ENCODE peak calls at places on chromosome 6, in four cellular contexts. M is pancreas; P is activated CD4-positive, alpha-beta T cell treated with anti-CD3 and anti-CD28 coated beads for 36 hours; B is Right ventricle myocardium superior. H is an unnamed sample.

GRCh38 chr6:150813993-150814359 is 51.5 kb upstream of the MTHFD1L start:
- ATAC-seq in M (peak), P (peak), B (no peak), H (peak)

GRCh38 chr6:109892451-109893435 is 85.4 kb upstream of the GPR6 start:
- ATAC-seq in M (peak), P (no peak), B (no peak), H (no peak)

GRCh38 chr6:139295906-139296305 is 4.1 kb upstream of the TXLNB start:
- ATAC-seq in M (peak), P (no peak), B (no peak), H (peak)

GRCh38 chr6:55669133-55669532 is 90.1 kb upstream of the HMGCLL1 start:
- ATAC-seq in M (no peak), P (no peak), B (peak), H (no peak)

GRCh38 chr6:20191951-20192350 is 20.3 kb downstream of the MBOAT1 start:
- ATAC-seq in M (peak), P (no peak), B (no peak), H (no peak)

GRCh38 chr6:83853178-83853967 is at the start of gene RIPPLY2:
- ATAC-seq in M (peak), P (peak), B (peak), H (peak)

GRCh38 chr6:111761783-111762312 is 111.4 kb downstream of the FYN start:
- ATAC-seq in M (no peak), P (no peak), B (no peak), H (peak)

GRCh38 chr6:34596798-34597197 is 40.7 kb upstream of the SPDEF start:
- ATAC-seq in M (no peak), P (no peak), B (no peak), H (no peak)

GRCh38 chr6:116611020-116611419 is 5.3 kb upstream of the RSPH4A start:
- ATAC-seq in M (no peak), P (no peak), B (no peak), H (no peak)

GRCh38 chr6:111722220-111722731 is 116.6 kb upstream of the TRAF3IP2 start:
- ATAC-seq in M (peak), P (no peak), B (peak), H (no peak)

GRCh38 chr6:26118999-26119398 is 31.8 kb downstream of the HFE start:
- ATAC-seq in M (no peak), P (no peak), B (no peak), H (no peak)

GRCh38 chr6:169725270-169726048 is 1.2 kb upstream of the PHF10 start:
- ATAC-seq in M (peak), P (no peak), B (peak), H (no peak)

GRCh38 chr6:22349051-22349450 is 52.2 kb upstream of the PRL start:
- ATAC-seq in M (no peak), P (no peak), B (no peak), H (no peak)

GRCh38 chr6:93305088-93305487 is 114.3 kb downstream of the EPHA7 start:
- ATAC-seq in M (no peak), P (no peak), B (no peak), H (no peak)

GRCh38 chr6:102553214-102553613 is 1159.7 kb downstream of the GRIK2 start:
- ATAC-seq in M (no peak), P (no peak), B (no peak), H (no peak)

GRCh38 chr6:135895231-135895931 is 43.9 kb downstream of the PDE7B start:
- ATAC-seq in M (no peak), P (no peak), B (no peak), H (no peak)